ENCODE peak calls at places on chromosomes 13 and 19, in five cellular contexts. One of them, this sample, is unnamed.

GRCh38 chr13:48532146-48532472 is 771 bp downstream of the RCBTB2 start:
- DNase-seq in activated CD4-positive, alpha-beta T cell treated with anti-CD3 and anti-CD28 coated beads for 1 hour: no peak
- DNase-seq in Peyer's patch: no peak
- DNase-seq in EL: peak
- DNase-seq in DMS53: peak
- DNase-seq in this sample: no peak

GRCh38 chr13:37618554-37618953 is 20.0 kb upstream of the POSTN start:
- DNase-seq in EL: peak
- DNase-seq in Peyer's patch: no peak
- DNase-seq in activated CD4-positive, alpha-beta T cell treated with anti-CD3 and anti-CD28 coated beads for 1 hour: no peak
- DNase-seq in DMS53: no peak
- DNase-seq in this sample: no peak

GRCh38 chr13:43206858-43207257 is 183.5 kb downstream of the DNAJC15 start:
- DNase-seq in Peyer's patch: no peak
- DNase-seq in DMS53: no peak
- DNase-seq in EL: no peak
- DNase-seq in activated CD4-positive, alpha-beta T cell treated with anti-CD3 and anti-CD28 coated beads for 1 hour: no peak
- DNase-seq in this sample: no peak

GRCh38 chr13:37617162-37617561 is 18.6 kb upstream of the POSTN start:
- DNase-seq in DMS53: no peak
- DNase-seq in Peyer's patch: no peak
- DNase-seq in activated CD4-positive, alpha-beta T cell treated with anti-CD3 and anti-CD28 coated beads for 1 hour: no peak
- DNase-seq in EL: peak
- DNase-seq in this sample: no peak

GRCh38 chr19:6528544-6529121 is 2.2 kb upstream of the TNFSF9 start:
- DNase-seq in EL: no peak
- DNase-seq in activated CD4-positive, alpha-beta T cell treated with anti-CD3 and anti-CD28 coated beads for 1 hour: no peak
- DNase-seq in DMS53: no peak
- DNase-seq in Peyer's patch: peak
- DNase-seq in this sample: no peak

GRCh38 chr19:43812689-43813088 is 10.4 kb upstream of the LYPD5 start:
- DNase-seq in EL: no peak
- DNase-seq in DMS53: peak
- DNase-seq in Peyer's patch: no peak
- DNase-seq in activated CD4-positive, alpha-beta T cell treated with anti-CD3 and anti-CD28 coated beads for 1 hour: no peak
- DNase-seq in this sample: no peak

GRCh38 chr13:95573226-95573625 is 20.7 kb downstream of the CLDN10 start:
- DNase-seq in DMS53: no peak
- DNase-seq in activated CD4-positive, alpha-beta T cell treated with anti-CD3 and anti-CD28 coated beads for 1 hour: no peak
- DNase-seq in EL: peak
- DNase-seq in Peyer's patch: no peak
- DNase-seq in this sample: no peak

GRCh38 chr19:4678881-4679379 is 8.8 kb upstream of the MYDGF start:
- DNase-seq in Peyer's patch: no peak
- DNase-seq in activated CD4-positive, alpha-beta T cell treated with anti-CD3 and anti-CD28 coated beads for 1 hour: no peak
- DNase-seq in DMS53: peak
- DNase-seq in EL: no peak
- DNase-seq in this sample: no peak

GRCh38 chr13:34265016-34265692 is 447.2 kb downstream of the RFC3 start:
- DNase-seq in activated CD4-positive, alpha-beta T cell treated with anti-CD3 and anti-CD28 coated beads for 1 hour: no peak
- DNase-seq in Peyer's patch: no peak
- DNase-seq in EL: peak
- DNase-seq in DMS53: no peak
- DNase-seq in this sample: no peak

GRCh38 chr19:6271721-6272410 is 7.9 kb downstream of the MLLT1 start:
- DNase-seq in DMS53: no peak
- DNase-seq in activated CD4-positive, alpha-beta T cell treated with anti-CD3 and anti-CD28 coated beads for 1 hour: no peak
- DNase-seq in EL: peak
- DNase-seq in Peyer's patch: peak
- DNase-seq in this sample: no peak

GRCh38 chr13:31310781-31311180 is 111.0 kb downstream of the B3GLCT start:
- DNase-seq in activated CD4-positive, alpha-beta T cell treated with anti-CD3 and anti-CD28 coated beads for 1 hour: no peak
- DNase-seq in EL: no peak
- DNase-seq in Peyer's patch: no peak
- DNase-seq in DMS53: peak
- DNase-seq in this sample: no peak

GRCh38 chr13:42593719-42594012 is 19.7 kb downstream of the TNFSF11 start:
- DNase-seq in EL: no peak
- DNase-seq in activated CD4-positive, alpha-beta T cell treated with anti-CD3 and anti-CD28 coated beads for 1 hour: no peak
- DNase-seq in Peyer's patch: no peak
- DNase-seq in DMS53: no peak
- DNase-seq in this sample: no peak

GRCh38 chr19:45593520-45593919 is 8.5 kb downstream of the GPR4 start:
- DNase-seq in Peyer's patch: no peak
- DNase-seq in EL: no peak
- DNase-seq in activated CD4-positive, alpha-beta T cell treated with anti-CD3 and anti-CD28 coated beads for 1 hour: no peak
- DNase-seq in DMS53: no peak
- DNase-seq in this sample: no peak

GRCh38 chr19:43438291-43439162 is 23.8 kb downstream of the TEX101 start:
- DNase-seq in activated CD4-positive, alpha-beta T cell treated with anti-CD3 and anti-CD28 coated beads for 1 hour: no peak
- DNase-seq in DMS53: peak
- DNase-seq in EL: peak
- DNase-seq in Peyer's patch: peak
- DNase-seq in this sample: no peak

GRCh38 chr19:31118292-31118925 is 230.8 kb downstream of the TSHZ3 start:
- DNase-seq in Peyer's patch: peak
- DNase-seq in EL: no peak
- DNase-seq in activated CD4-positive, alpha-beta T cell treated with anti-CD3 and anti-CD28 coated beads for 1 hour: no peak
- DNase-seq in DMS53: no peak
- DNase-seq in this sample: no peak

GRCh38 chr13:25179810-25180437 is 7.8 kb upstream of the AMER2 start:
- DNase-seq in Peyer's patch: no peak
- DNase-seq in activated CD4-positive, alpha-beta T cell treated with anti-CD3 and anti-CD28 coated beads for 1 hour: no peak
- DNase-seq in DMS53: no peak
- DNase-seq in EL: no peak
- DNase-seq in this sample: no peak

GRCh38 chr13:96490590-96490989 is 400.7 kb downstream of the HS6ST3 start:
- DNase-seq in DMS53: no peak
- DNase-seq in Peyer's patch: no peak
- DNase-seq in activated CD4-positive, alpha-beta T cell treated with anti-CD3 and anti-CD28 coated beads for 1 hour: no peak
- DNase-seq in EL: no peak
- DNase-seq in this sample: no peak

GRCh38 chr13:44280461-44280860 is 93.2 kb upstream of the SERP2 start:
- DNase-seq in EL: peak
- DNase-seq in Peyer's patch: no peak
- DNase-seq in DMS53: no peak
- DNase-seq in activated CD4-positive, alpha-beta T cell treated with anti-CD3 and anti-CD28 coated beads for 1 hour: no peak
- DNase-seq in this sample: no peak

GRCh38 chr13:34349091-34349722 is 531.3 kb downstream of the RFC3 start:
- DNase-seq in Peyer's patch: peak
- DNase-seq in EL: peak
- DNase-seq in DMS53: peak
- DNase-seq in activated CD4-positive, alpha-beta T cell treated with anti-CD3 and anti-CD28 coated beads for 1 hour: no peak
- DNase-seq in this sample: no peak

GRCh38 chr19:970695-971094 is 13.4 kb upstream of the WDR18 start:
- DNase-seq in DMS53: peak
- DNase-seq in activated CD4-positive, alpha-beta T cell treated with anti-CD3 and anti-CD28 coated beads for 1 hour: no peak
- DNase-seq in EL: no peak
- DNase-seq in Peyer's patch: no peak
- DNase-seq in this sample: no peak

GRCh38 chr13:74200081-74200480 is 65.9 kb upstream of the KLF12 start:
- DNase-seq in Peyer's patch: no peak
- DNase-seq in activated CD4-positive, alpha-beta T cell treated with anti-CD3 and anti-CD28 coated beads for 1 hour: no peak
- DNase-seq in EL: peak
- DNase-seq in DMS53: no peak
- DNase-seq in this sample: no peak

GRCh38 chr19:3471954-3472655 is 8.2 kb downstream of the SMIM24 start:
- DNase-seq in EL: no peak
- DNase-seq in DMS53: no peak
- DNase-seq in activated CD4-positive, alpha-beta T cell treated with anti-CD3 and anti-CD28 coated beads for 1 hour: no peak
- DNase-seq in Peyer's patch: no peak
- DNase-seq in this sample: no peak

GRCh38 chr13:83221813-83222241 is 660.4 kb downstream of the SLITRK1 start:
- DNase-seq in Peyer's patch: no peak
- DNase-seq in EL: peak
- DNase-seq in activated CD4-positive, alpha-beta T cell treated with anti-CD3 and anti-CD28 coated beads for 1 hour: no peak
- DNase-seq in DMS53: no peak
- DNase-seq in this sample: no peak

GRCh38 chr19:2164020-2164988 is 571 bp downstream of the DOT1L start:
- DNase-seq in activated CD4-positive, alpha-beta T cell treated with anti-CD3 and anti-CD28 coated beads for 1 hour: no peak
- DNase-seq in EL: peak
- DNase-seq in DMS53: peak
- DNase-seq in Peyer's patch: no peak
- DNase-seq in this sample: no peak

GRCh38 chr13:109389456-109389855 is 396.9 kb downstream of the IRS2 start:
- DNase-seq in activated CD4-positive, alpha-beta T cell treated with anti-CD3 and anti-CD28 coated beads for 1 hour: no peak
- DNase-seq in Peyer's patch: no peak
- DNase-seq in DMS53: no peak
- DNase-seq in EL: peak
- DNase-seq in this sample: no peak

GRCh38 chr13:24618219-24618955 is 61.8 kb upstream of the ATP12A start:
- DNase-seq in DMS53: no peak
- DNase-seq in EL: no peak
- DNase-seq in activated CD4-positive, alpha-beta T cell treated with anti-CD3 and anti-CD28 coated beads for 1 hour: peak
- DNase-seq in Peyer's patch: peak
- DNase-seq in this sample: peak

GRCh38 chr19:35903550-35904179 is 1.3 kb downstream of the HCST start:
- DNase-seq in DMS53: peak
- DNase-seq in Peyer's patch: peak
- DNase-seq in activated CD4-positive, alpha-beta T cell treated with anti-CD3 and anti-CD28 coated beads for 1 hour: peak
- DNase-seq in EL: peak
- DNase-seq in this sample: peak

GRCh38 chr19:47697863-47698609 is 15.2 kb upstream of the EHD2 start:
- DNase-seq in Peyer's patch: peak
- DNase-seq in DMS53: peak
- DNase-seq in activated CD4-positive, alpha-beta T cell treated with anti-CD3 and anti-CD28 coated beads for 1 hour: peak
- DNase-seq in EL: peak
- DNase-seq in this sample: no peak

This sample was measured in NK-92 treated with Interleukin-12 subunit alpha and Interleukin-12 subunit beta, amount 100 ng/mL, for 24 hours.